ENCODE peak calls at places on chromosomes 4 and X, in six cellular contexts. M is Peyer's patch, I is heart left ventricle, D is cardiac fibroblast, L is dorsolateral prefrontal cortex, V is PC-3. F is an unnamed sample.

GRCh38 chr4:73308286-73308685 is 49.7 kb upstream of the ANKRD17 start:
- DNase-seq in M (no peak), I (no peak), D (peak; percentile 61), L (no peak), V (peak; percentile 53), F (no peak)

GRCh38 chrX:23369037-23369436 is 34.4 kb downstream of the PTCHD1 start:
- DNase-seq in M (no peak), I (no peak), D (no peak), L (no peak), V (no peak), F (no peak)

GRCh38 chr4:99209671-99210070 is 9.4 kb downstream of the ADH6 start:
- DNase-seq in M (no peak), I (no peak), D (no peak), L (no peak), V (no peak), F (no peak)

GRCh38 chr4:125319311-125319710 is 4.6 kb downstream of the FAT4 start:
- DNase-seq in M (no peak), I (no peak), D (peak; percentile 15), L (no peak), V (no peak), F (no peak)

GRCh38 chr4:86043755-86044592 is 315.9 kb downstream of the MAPK10 start:
- DNase-seq in M (no peak), I (no peak), D (peak; percentile 82), L (no peak), V (peak; percentile 72), F (peak; percentile 2)

GRCh38 chr4:3746701-3747581 is 19.2 kb upstream of the ADRA2C start:
- DNase-seq in M (no peak), I (no peak), D (no peak), L (no peak), V (no peak), F (no peak)

GRCh38 chrX:127030011-127030738 is 210.6 kb downstream of the PRR32 start:
- DNase-seq in M (no peak), I (peak; percentile 16), D (no peak), L (no peak), V (no peak), F (no peak)

GRCh38 chr4:175874290-175874689 is 62.2 kb upstream of the GPM6A start:
- DNase-seq in M (no peak), I (no peak), D (no peak), L (no peak), V (no peak), F (no peak)

GRCh38 chrX:14039344-14039743 is 9.7 kb upstream of the GEMIN8 start:
- DNase-seq in M (peak; percentile 65), I (no peak), D (peak; percentile 61), L (no peak), V (peak; percentile 76), F (no peak)

GRCh38 chrX:24294619-24295018 is 19.2 kb downstream of the SUPT20HL2 start:
- DNase-seq in M (no peak), I (no peak), D (peak; percentile 42), L (no peak), V (peak; percentile 19), F (no peak)

GRCh38 chr4:106773106-106773905 is 262.8 kb downstream of the DKK2 start:
- DNase-seq in M (no peak), I (no peak), D (peak; percentile 43), L (no peak), V (no peak), F (no peak)

GRCh38 chr4:94621491-94622080 is 136.2 kb upstream of the BMPR1B start:
- DNase-seq in M (no peak), I (no peak), D (peak; percentile 73), L (no peak), V (peak; percentile 67), F (peak; percentile 12)

GRCh38 chr4:96004341-96004740 is 164.4 kb downstream of the PDHA2 start:
- DNase-seq in M (no peak), I (no peak), D (no peak), L (no peak), V (no peak), F (no peak)

GRCh38 chr4:6469898-6470501 is 2.4 kb downstream of the PPP2R2C start:
- DNase-seq in M (no peak), I (no peak), D (no peak), L (no peak), V (no peak), F (no peak)

GRCh38 chr4:42676066-42676951 is 19.4 kb upstream of the ATP8A1 start:
- DNase-seq in M (no peak), I (no peak), D (no peak), L (no peak), V (no peak), F (no peak)

GRCh38 chr4:101019941-101020401 is 327.4 kb downstream of the PPP3CA start:
- DNase-seq in M (no peak), I (no peak), D (no peak), L (no peak), V (peak; percentile 70), F (peak; percentile 26)

GRCh38 chr4:101022151-101023024 is 324.9 kb downstream of the PPP3CA start:
- DNase-seq in M (no peak), I (no peak), D (peak; percentile 41), L (no peak), V (peak; percentile 10), F (no peak)

GRCh38 chr4:101018836-101019235 is 328.5 kb downstream of the PPP3CA start:
- DNase-seq in M (peak; percentile 54), I (no peak), D (no peak), L (no peak), V (no peak), F (peak; percentile 89)

GRCh38 chr4:101020956-101021355 is 326.4 kb downstream of the PPP3CA start:
- DNase-seq in M (no peak), I (no peak), D (peak; percentile 77), L (no peak), V (peak; percentile 69), F (peak; percentile 55)

GRCh38 chr4:101019313-101019712 is 328.0 kb downstream of the PPP3CA start:
- DNase-seq in M (no peak), I (no peak), D (no peak), L (no peak), V (no peak), F (no peak)
- TF ChIP-seq CTCF in M (no peak), I (no peak), D (no peak), L (no peak), V (no peak), F (no peak)

GRCh38 chrX:46912673-46913491 is 661 bp downstream of the JADE3 start:
- DNase-seq in M (peak; percentile 50), I (peak; percentile 43), D (peak; percentile 44), L (no peak), V (peak; percentile 45), F (no peak)

GRCh38 chrX:46910415-46910814 is 1.8 kb upstream of the JADE3 start:
- DNase-seq in M (no peak), I (no peak), D (no peak), L (no peak), V (no peak), F (no peak)

GRCh38 chrX:46913710-46914109 is 1.5 kb downstream of the JADE3 start:
- DNase-seq in M (peak; percentile 29), I (no peak), D (peak; percentile 25), L (no peak), V (peak; percentile 45), F (no peak)

GRCh38 chrX:46916273-46916672 is 4.1 kb downstream of the JADE3 start:
- DNase-seq in M (no peak), I (no peak), D (no peak), L (no peak), V (no peak), F (no peak)

GRCh38 chrX:46912098-46912672 is at the start of gene JADE3:
- DNase-seq in M (peak; percentile 54), I (peak; percentile 84), D (peak; percentile 70), L (peak; percentile 23), V (peak; percentile 76), F (no peak)
- H3K4me3 ChIP-seq in M (peak within 1 kb of the TSS; percentile 44), I (peak within 1 kb of the TSS; percentile 72), D (peak within 1 kb of the TSS; percentile 66), L (peak within 1 kb of the TSS; percentile 74), V (peak within 1 kb of the TSS; percentile 88), F (peak within 1 kb of the TSS; percentile 51)

GRCh38 chr4:37594095-37594494 is 92.1 kb downstream of the RELL1 start:
- DNase-seq in M (no peak), I (no peak), D (no peak), L (no peak), V (no peak), F (no peak)
- TF ChIP-seq CTCF in M (no peak), I (no peak), D (no peak), L (no peak), V (peak; percentile 14), F (no peak)

DNA sequence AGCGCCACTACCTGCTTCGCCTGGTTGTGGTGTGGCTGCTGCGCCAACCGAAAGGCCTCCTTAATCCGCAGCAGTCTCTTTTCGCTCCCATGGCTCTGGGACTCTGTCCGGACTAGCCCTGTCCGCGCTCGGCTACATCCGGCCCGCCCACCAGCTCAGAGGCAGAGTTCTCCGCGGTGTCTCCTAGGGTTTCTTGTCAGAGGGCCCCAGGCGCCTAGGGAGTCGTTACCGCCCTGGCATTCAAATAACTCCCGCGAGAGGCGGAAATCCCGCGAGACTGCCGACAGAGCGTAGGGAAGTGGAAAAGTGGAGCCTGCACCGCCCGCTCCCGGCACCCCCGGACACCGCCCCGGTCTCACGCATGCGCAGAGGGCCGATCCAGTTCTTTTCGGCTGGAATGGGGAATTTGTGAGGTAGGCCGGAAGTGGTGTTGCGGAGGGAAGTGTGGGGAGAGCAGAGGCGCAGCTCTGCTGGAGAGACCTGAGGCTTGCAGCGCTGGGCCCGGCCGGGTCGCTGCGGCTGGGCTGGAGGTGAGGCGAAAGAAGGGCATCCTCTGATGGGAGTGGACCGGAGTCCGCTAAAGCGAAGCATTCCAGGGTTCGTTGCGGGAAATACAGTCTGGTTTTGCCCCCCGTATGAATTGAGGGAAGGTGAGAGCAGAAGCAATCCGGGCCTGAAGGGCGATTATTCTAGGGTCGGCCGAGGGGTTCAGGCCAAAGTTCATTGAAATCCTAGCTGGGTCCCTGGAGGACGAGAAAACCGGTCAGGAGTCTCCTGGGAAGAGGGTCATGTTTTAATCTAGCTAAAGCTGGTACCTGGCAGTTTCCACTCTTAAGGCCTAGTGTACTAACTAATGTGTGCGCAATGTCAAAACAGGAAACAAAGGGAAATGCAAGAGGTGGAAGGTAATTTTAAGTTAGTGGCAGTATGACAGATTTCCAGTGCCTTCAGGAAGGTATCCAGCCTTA is at the start of gene FAM200B:
- DNase-seq in M (peak; percentile 95), I (peak; percentile 98), D (peak; percentile 100), L (peak; percentile 99), V (peak; percentile 99), F (peak; percentile 93)
- H3K4me3 ChIP-seq in M (peak within 1 kb of the TSS; percentile 64), I (peak within 1 kb of the TSS; percentile 85), D (peak within 1 kb of the TSS; percentile 73), L (peak within 1 kb of the TSS; percentile 87), V (peak within 1 kb of the TSS; percentile 98), F (peak within 1 kb of the TSS; percentile 61)

GRCh38 chr4:109301691-109302365 is 630 bp downstream of the COL25A1 start:
- DNase-seq in M (no peak), I (no peak), D (no peak), L (no peak), V (no peak), F (no peak)

GRCh38 chr4:109295081-109295480 is 7.4 kb downstream of the COL25A1 start:
- DNase-seq in M (no peak), I (no peak), D (no peak), L (no peak), V (no peak), F (no peak)

GRCh38 chr4:109296545-109296944 is 5.9 kb downstream of the COL25A1 start:
- DNase-seq in M (no peak), I (no peak), D (no peak), L (no peak), V (no peak), F (no peak)

GRCh38 chr4:109294468-109295020 is 7.9 kb downstream of the COL25A1 start:
- DNase-seq in M (no peak), I (no peak), D (peak; percentile 33), L (no peak), V (no peak), F (no peak)

GRCh38 chr4:109298279-109299010 is 4.0 kb downstream of the COL25A1 start:
- DNase-seq in M (no peak), I (no peak), D (peak; percentile 20), L (no peak), V (peak; percentile 32), F (no peak)
- TF ChIP-seq CTCF in M (peak; percentile 51), I (peak; percentile 40), D (peak; percentile 53), L (no peak), V (peak; percentile 58), F (peak; percentile 56)